ENCODE peak calls at places on chromosomes 2 and 18, in four cellular contexts. P, N, G and T are unnamed samples.

GRCh38 chr2:101830555-101830954 is 133.0 kb downstream of the MAP4K4 start:
- DNase-seq in P (no peak), N (no peak), G (no peak), T (no peak)

GRCh38 chr2:239482801-239483712 is 82.2 kb upstream of the HDAC4 start:
- DNase-seq in P (no peak), N (no peak), G (no peak), T (no peak)

GRCh38 chr2:98926601-98927000 is 9.4 kb downstream of the CRACDL start:
- DNase-seq in P (no peak), N (no peak), G (no peak), T (no peak)

GRCh38 chr2:180675170-180675569 is 305.2 kb upstream of the UBE2E3 start:
- DNase-seq in P (no peak), N (no peak), G (no peak), T (no peak)

GRCh38 chr2:69762513-69763494 is 20.9 kb downstream of the ANXA4 start:
- DNase-seq in P (no peak), N (no peak), G (no peak), T (no peak)

GRCh38 chr18:13425357-13426095 is 207.0 kb downstream of the LDLRAD4 start:
- DNase-seq in P (no peak), N (no peak), G (no peak), T (no peak)

GRCh38 chr18:56532176-56532840 is 106.1 kb downstream of the TXNL1 start:
- DNase-seq in P (peak), N (no peak), G (no peak), T (no peak)

GRCh38 chr2:95082479-95082878 is 39.1 kb downstream of the MRPS5 start:
- DNase-seq in P (no peak), N (no peak), G (no peak), T (no peak)

GRCh38 chr2:218777276-218777990 is 4.5 kb upstream of the CYP27A1 start:
- DNase-seq in P (no peak), N (no peak), G (no peak), T (no peak)

DNA sequence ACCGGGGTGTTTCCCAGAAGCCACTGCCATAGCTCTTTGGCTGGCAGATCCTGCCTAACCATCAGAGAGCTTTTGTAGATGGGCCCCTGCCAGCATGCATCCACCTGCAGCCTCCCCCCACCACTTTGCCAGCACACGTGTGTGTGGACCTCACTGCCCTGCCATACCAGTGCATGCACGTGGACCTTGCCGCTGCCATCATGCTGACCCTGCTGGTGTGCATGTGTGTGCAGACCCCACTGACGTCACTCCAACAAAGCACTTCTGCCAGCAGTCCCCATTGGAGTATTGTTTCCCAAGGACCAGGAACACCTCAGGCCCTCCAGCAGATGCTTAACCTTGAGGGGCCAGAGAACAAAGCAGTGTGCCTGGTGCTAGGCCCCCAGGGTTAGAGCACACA is 71.4 kb downstream of the STRADB start:
- DNase-seq in P (no peak), N (no peak), G (no peak), T (no peak)
- TF ChIP-seq EGR1 in P (no peak), N (no peak), G (no peak), T (no peak)

DNA sequence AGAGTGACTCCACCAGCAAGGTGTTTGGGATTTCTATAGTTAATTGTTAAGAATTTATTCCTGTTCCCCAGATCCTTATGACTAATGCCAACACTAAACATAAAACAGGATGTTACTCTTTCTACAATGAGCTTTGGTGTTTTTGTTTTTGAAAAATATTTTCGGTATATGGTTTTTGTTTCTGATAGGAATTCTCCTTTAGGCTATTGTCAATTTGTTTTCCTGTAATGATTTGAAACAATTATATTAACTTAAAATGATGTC is 182.6 kb downstream of the AGAP1 start:
- DNase-seq in P (no peak), N (no peak), G (no peak), T (no peak)
- TF ChIP-seq EGR1 in P (no peak), N (no peak), G (no peak), T (no peak)

DNA sequence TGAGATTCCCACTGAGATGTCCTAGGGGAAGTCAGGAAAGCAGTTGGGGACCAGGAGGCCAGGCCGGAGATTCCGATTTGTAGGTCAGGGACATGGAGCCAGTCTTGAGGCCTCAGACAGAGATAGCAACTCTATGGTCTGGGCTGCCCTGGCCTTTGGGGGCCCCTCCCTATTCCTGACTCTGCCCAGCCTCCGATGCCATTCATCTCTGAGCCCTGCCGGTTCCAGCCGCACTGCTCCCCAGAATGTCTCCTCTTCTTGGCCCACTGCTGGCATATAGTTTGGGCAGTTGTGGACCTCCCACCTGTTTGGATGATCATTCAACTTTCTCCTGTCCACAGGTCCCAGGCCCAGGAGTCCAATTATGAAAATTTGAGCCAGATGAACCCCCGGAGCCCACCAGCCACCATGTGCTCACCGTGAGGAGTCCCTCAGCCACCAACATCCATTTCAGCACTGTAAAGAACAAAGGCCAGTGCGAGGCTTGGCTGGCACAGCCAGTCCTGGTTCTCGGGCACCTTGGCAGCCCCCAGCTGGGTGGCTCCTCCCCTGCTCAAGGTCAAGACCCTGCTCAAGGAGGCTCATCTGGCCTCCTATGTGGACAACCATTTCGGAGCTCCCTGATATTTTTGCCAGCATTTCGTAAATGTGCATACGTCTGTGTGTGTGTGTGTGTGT is 16.4 kb downstream of the SIGLEC15 start:
- DNase-seq in P (no peak), N (no peak), G (no peak), T (no peak)
- TF ChIP-seq EGR1 in P (no peak), N (no peak), G (no peak), T (no peak)

DNA sequence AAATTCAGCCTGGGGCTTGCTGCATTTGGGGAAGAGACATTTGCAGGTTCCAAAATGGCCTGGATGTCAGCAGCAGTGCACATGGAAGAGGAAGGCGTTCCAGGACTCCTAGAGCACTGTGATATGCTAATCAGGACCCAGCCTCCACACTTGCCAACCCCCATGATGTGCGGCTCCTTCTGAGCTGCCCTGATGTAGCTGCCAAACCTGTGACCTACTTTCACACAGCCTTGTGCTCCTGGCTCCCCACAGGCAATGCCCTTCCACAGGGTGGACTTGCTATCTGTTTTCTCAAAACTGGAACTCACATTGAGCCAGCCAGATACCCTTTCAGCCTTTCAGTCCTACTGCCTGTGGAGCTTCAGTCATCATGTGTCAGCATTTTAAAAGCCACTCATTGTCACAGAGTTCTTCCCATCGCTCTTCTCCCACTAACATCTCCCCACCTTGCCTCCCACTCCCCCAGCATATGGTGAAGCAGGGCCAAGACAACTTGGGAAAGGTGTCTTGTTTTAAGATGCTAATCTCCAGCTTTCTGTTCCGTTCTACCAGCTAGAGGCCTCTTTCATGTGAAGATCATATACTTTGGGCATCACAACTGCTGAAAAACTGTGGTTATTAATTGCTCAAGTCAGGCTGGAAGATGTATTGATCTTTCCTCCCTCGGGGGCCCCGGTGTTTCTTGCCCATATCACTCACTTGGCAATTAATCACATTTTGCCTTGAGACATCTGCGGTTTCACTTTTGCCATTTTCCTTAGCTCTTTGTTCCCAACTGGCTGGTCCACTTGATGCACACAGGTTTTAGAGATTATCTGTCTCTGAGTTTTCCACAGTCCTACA is 181.4 kb downstream of the AFF3 start:
- DNase-seq in P (no peak), N (no peak), G (no peak), T (no peak)
- TF ChIP-seq EGR1 in P (no peak), N (no peak), G (no peak), T (no peak)

DNA sequence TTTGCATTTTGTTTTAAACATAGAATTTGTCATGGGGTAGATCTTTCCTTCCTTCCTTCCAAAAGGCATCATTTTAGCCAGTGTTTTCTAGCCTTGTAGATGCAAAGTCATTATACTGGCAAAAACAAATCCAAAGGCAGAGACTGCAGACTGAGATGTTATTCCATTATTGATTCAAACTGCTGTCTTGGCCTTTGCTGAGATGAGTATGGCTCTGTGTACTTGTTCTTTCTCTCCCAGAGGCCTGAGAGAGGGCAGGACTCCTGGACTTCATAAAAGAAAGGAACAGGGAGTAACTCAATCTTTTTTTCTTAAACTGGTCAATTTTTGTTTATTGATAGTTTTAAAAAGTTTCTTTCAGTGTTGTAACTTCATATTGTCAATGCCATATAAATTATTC is 215.1 kb downstream of the RND3 start:
- DNase-seq in P (no peak), N (no peak), G (no peak), T (no peak)
- TF ChIP-seq EGR1 in P (no peak), N (no peak), G (no peak), T (no peak)

DNA sequence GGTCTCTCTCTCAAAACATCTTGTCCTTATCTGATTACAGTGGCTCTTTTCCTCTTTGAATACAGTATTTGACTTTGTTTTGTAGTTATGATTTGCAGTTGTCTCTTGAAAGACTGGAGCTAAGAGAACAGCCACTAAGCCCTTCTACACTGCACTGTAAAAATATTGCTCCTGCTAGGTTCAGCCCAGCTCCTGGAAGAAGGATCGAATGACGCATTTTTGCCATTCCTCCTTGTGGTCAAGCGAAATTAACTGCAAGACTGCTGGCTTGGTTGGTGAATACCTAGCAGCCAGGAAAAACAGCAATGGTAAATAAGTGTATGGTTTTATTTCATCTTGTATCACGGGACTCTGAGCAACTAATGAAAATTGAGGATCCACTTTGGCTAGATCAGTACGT is 407.8 kb upstream of the CDH2 start:
- DNase-seq in P (no peak), N (peak), G (no peak), T (peak)
- TF ChIP-seq EGR1 in P (no peak), N (no peak), G (no peak), T (no peak)